ENCODE peak calls at places on chromosomes 1 and 21, in nine cellular contexts. Y, F, N, C, T, I, R, H and M are unnamed samples. For H3K4me1, the result is how much of the 10 kb centered on the place peaks cover.

GRCh38 chr1:4825841-4826450 is 171.5 kb downstream of the AJAP1 start:
- DNase-seq in N (peak), I (no peak), F (no peak), Y (no peak), T (no peak), C (peak), H (peak), R (peak), M (no peak)

GRCh38 chr1:156376958-156377919 is 8.2 kb downstream of the RHBG start:
- DNase-seq in T (no peak), Y (no peak), C (no peak), F (no peak), I (no peak), N (no peak), H (no peak), R (no peak), M (no peak)

GRCh38 chr1:210024996-210025395 is 87.0 kb downstream of the SYT14 start:
- DNase-seq in F (no peak), Y (no peak), I (no peak), R (no peak), C (peak), N (peak), H (peak), T (no peak), M (no peak)

GRCh38 chr1:222777977-222778376 is 36.9 kb upstream of the DISP1 start:
- DNase-seq in N (no peak), I (no peak), H (no peak), C (no peak), Y (peak), F (no peak), T (no peak), R (no peak), M (no peak)

GRCh38 chr1:187844313-187844712 is 1015.6 kb downstream of the PLA2G4A start:
- DNase-seq in Y (peak), C (no peak), H (no peak), I (no peak), T (no peak), F (no peak), R (no peak), N (no peak), M (no peak)

GRCh38 chr1:51622455-51622913 is 5.6 kb downstream of the OSBPL9 start:
- DNase-seq in R (no peak), F (peak), Y (peak), C (no peak), H (peak), T (peak), N (peak), I (peak), M (peak)

GRCh38 chr1:8687053-8687452 is 130.4 kb downstream of the RERE start:
- DNase-seq in F (no peak), C (no peak), H (peak), I (no peak), R (no peak), T (no peak), Y (peak), N (no peak), M (no peak)

GRCh38 chr1:183323849-183324683 is 94.1 kb downstream of the NMNAT2 start:
- DNase-seq in T (no peak), H (no peak), C (no peak), R (no peak), I (no peak), N (peak), F (no peak), Y (peak), M (no peak)

GRCh38 chr1:53135735-53136114 is 6.7 kb downstream of the SLC1A7 start:
- DNase-seq in R (no peak), Y (peak), C (no peak), T (no peak), I (no peak), N (no peak), H (no peak), F (no peak), M (no peak)

GRCh38 chr1:226223157-226223785 is at the start of gene MIXL1:
- DNase-seq in I (no peak), R (no peak), T (no peak), C (peak), H (no peak), F (no peak), N (peak), Y (no peak), M (no peak)

GRCh38 chr1:10628685-10629084 is 153.9 kb downstream of the PEX14 start:
- DNase-seq in C (no peak), N (no peak), T (peak), F (no peak), Y (peak), R (no peak), H (no peak), I (no peak), M (no peak)

GRCh38 chr1:235369802-235370201 is 2.6 kb downstream of the TBCE start:
- DNase-seq in N (no peak), F (no peak), R (no peak), H (no peak), C (no peak), T (no peak), Y (no peak), I (no peak), M (no peak)

GRCh38 chr1:229342305-229342901 is 444 bp downstream of the CCSAP start:
- DNase-seq in F (peak), I (peak), R (no peak), C (peak), T (peak), N (peak), Y (peak), H (peak), M (peak)

GRCh38 chr1:214540324-214540723 is 11.1 kb downstream of the PTPN14 start:
- DNase-seq in C (no peak), N (no peak), Y (no peak), T (no peak), R (no peak), F (no peak), I (no peak), H (peak), M (no peak)

GRCh38 chr1:16206547-16207317 is 5.7 kb downstream of the ARHGEF19 start:
- DNase-seq in N (peak), R (peak), F (peak), I (peak), H (peak), C (peak), T (peak), Y (peak), M (peak)

GRCh38 chr21:41726058-41726558 is 40.7 kb downstream of the RIPK4 start:
- DNase-seq in I (peak), R (no peak), Y (no peak), C (peak), F (no peak), H (no peak), T (peak), N (peak), M (no peak)

GRCh38 chr1:62144238-62144831 is 50.3 kb upstream of the L1TD1 start:
- DNase-seq in I (peak), N (peak), H (peak), T (no peak), F (peak), C (peak), Y (peak), R (no peak), M (no peak)

GRCh38 chr1:32770741-32771548 is 46.2 kb downstream of the YARS1 start:
- DNase-seq in H (no peak), T (no peak), N (no peak), R (no peak), C (no peak), F (no peak), Y (no peak), I (no peak), M (no peak)
- H3K4me1 ChIP-seq in H (under half), T (under half), N (under half), R (under half), C (under half), F (half or more), Y (under half), I (under half), M (under half)

DNA sequence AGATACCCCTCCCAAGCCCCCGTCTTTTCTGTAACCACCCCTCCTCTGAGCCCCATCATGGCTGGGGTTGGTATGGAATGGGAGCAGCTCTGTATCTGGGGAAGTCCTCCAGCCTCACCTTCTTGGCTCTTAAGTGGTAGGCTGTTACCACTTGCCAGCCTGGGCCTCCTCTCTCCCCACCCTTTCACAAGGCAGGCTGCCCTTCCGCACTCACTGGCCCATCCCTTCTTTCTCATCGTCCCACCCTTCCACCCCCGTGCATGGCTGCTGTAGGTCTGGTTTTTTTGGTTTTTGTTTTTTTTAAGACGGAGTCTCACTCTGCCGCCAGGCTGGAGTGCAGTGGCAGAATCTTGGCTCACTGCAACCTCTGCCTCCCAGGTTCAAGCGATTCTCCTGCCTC is 5.2 kb downstream of the CYB561D1 start:
- DNase-seq in Y (no peak), N (no peak), H (no peak), T (no peak), F (no peak), R (no peak), I (no peak), C (no peak), M (no peak)
- H3K4me1 ChIP-seq in Y (under half), N (under half), H (under half), T (under half), F (under half), R (half or more), I (under half), C (under half), M (under half)

DNA sequence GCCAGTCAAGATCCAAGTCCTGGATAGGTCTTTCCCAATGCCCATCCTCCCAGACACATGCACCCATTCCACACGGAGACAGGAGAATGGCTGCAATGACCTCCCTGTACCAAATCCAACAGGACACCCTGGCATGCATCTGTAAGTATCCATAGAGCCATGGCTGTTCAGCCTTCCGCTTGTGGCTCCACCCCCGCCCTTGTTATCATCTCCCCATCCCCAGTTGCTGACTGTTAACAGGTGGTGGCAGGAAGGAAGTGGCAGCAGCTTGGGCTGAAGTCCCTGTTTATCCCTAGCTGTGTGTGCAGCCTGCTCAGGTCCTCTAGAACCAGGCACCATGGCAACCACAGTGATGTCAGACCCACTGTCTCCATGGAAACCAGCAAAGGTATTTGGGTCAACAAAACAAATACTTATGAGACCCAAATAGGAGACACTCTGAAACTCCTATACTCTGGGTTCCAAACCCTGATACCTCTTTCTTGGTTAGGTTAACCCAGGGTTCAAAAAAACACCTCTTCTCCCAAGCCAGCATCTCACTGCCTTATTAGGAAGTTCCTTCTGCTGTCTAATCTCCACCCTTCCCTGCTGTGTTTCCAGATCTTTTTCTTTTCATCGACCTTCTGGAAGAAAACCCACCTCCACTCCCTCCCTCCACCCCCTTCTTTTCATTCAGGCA is 721 bp downstream of the PBXIP1 start:
- DNase-seq in N (peak), C (peak), H (no peak), I (peak), R (no peak), T (peak), F (no peak), Y (peak), M (peak)
- H3K4me1 ChIP-seq in N (under half), C (under half), H (under half), I (under half), R (half or more), T (under half), F (under half), Y (under half), M (half or more)

GRCh38 chr1:236619398-236619797 is 15.1 kb upstream of the HEATR1 start:
- DNase-seq in I (no peak), R (no peak), T (no peak), Y (no peak), H (no peak), N (no peak), F (no peak), C (no peak), M (peak)
- H3K4me1 ChIP-seq in I (under half), R (under half), T (under half), Y (under half), H (under half), N (under half), F (under half), C (under half), M (under half)

DNA sequence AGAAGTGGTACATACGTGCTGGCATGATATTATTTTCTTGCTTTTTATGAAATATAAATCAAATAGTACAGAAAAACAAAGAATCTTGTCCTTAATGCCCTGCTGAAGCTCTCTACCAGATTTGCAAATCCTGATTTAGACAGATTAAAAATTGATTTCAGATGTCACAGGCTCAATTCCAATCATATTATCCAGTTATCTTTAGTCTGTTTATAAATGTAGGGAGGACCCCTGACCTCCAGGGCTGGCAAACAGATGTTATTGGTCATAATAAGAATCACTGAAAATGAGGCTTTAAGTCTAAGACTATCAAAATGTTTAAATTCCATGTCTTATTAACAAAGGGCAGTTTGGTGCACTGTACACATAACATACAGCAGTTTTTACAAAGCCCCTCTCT is 62.1 kb downstream of the TP53BP2 start:
- DNase-seq in H (no peak), N (no peak), I (no peak), R (no peak), Y (no peak), C (no peak), T (no peak), F (no peak), M (no peak)
- H3K4me1 ChIP-seq in H (under half), N (under half), I (under half), R (under half), Y (under half), C (under half), T (under half), F (under half), M (under half)

GRCh38 chr1:204872262-204872881 is 1.7 kb downstream of the NFASC start:
- DNase-seq in N (no peak), F (no peak), I (no peak), T (no peak), Y (no peak), C (no peak), R (no peak), H (no peak), M (no peak)
- H3K4me1 ChIP-seq in N (under half), F (under half), I (under half), T (under half), Y (under half), C (under half), R (half or more), H (under half), M (under half)

DNA sequence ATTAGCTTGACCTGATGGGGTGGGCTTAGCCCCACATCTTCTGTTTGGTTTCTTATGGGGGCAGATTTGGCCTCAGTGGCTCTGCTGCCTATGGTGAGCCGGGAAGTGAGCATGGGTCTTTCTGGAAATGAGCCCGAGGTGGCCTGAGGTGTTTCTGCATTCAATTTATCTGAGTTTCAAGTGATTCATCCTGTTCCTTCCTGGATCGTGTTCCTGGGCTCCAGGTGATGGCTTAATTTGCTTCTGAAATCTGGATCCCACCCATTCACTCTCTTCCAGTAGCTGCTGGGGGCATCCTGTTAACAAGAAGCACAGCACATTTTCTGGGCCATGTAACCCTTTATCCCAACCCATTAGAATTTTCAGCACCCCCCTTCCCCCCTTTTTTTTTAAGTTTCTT is 324.6 kb downstream of the CAMTA1 start:
- DNase-seq in H (no peak), F (no peak), I (no peak), N (no peak), R (no peak), Y (no peak), C (no peak), T (no peak), M (no peak)
- H3K4me1 ChIP-seq in H (under half), F (under half), I (under half), N (under half), R (under half), Y (under half), C (under half), T (under half), M (under half)